ENCODE peak calls at places on chromosomes 12 and 14, in nine cellular contexts. V, I, Q, O, R, L, E, F and B are unnamed samples.

GRCh38 chr12:98154850-98155249 is 360.5 kb upstream of the TMPO start:
- DNase-seq in V (no peak), I (no peak), Q (peak; percentile 38), O (peak; percentile 33), R (peak; percentile 49), L (no peak), E (no peak), F (peak; percentile 9), B (peak; percentile 54)

GRCh38 chr12:116376354-116377193 is 99.1 kb upstream of the MED13L start:
- DNase-seq in V (no peak), I (no peak), Q (no peak), O (peak; percentile 96), R (no peak), L (no peak), E (no peak), F (no peak), B (peak; percentile 85)

GRCh38 chr12:92432724-92433281 is 270.0 kb upstream of the PLEKHG7 start:
- DNase-seq in V (no peak), I (no peak), Q (no peak), O (no peak), R (no peak), L (no peak), E (no peak), F (no peak), B (no peak)

GRCh38 chr14:101972126-101972785 is 7.9 kb downstream of the DYNC1H1 start:
- DNase-seq in V (no peak), I (peak; percentile 77), Q (no peak), O (peak; percentile 100), R (no peak), L (no peak), E (peak; percentile 91), F (peak; percentile 90), B (peak; percentile 99)

GRCh38 chr14:72683787-72684186 is 210.1 kb downstream of the DPF3 start:
- DNase-seq in V (no peak), I (no peak), Q (no peak), O (no peak), R (no peak), L (no peak), E (no peak), F (no peak), B (no peak)

GRCh38 chr12:110577717-110578521 is 5.2 kb downstream of the PPTC7 start:
- DNase-seq in V (no peak), I (no peak), Q (no peak), O (peak; percentile 99), R (no peak), L (no peak), E (no peak), F (no peak), B (peak; percentile 93)

GRCh38 chr12:4383304-4383865 is 3.9 kb upstream of the FGF23 start:
- DNase-seq in V (no peak), I (no peak), Q (peak; percentile 71), O (no peak), R (peak; percentile 27), L (no peak), E (no peak), F (peak; percentile 21), B (peak; percentile 8)

GRCh38 chr14:51547260-51547659 is 104.5 kb upstream of the FRMD6 start:
- DNase-seq in V (no peak), I (no peak), Q (peak; percentile 4), O (peak; percentile 99), R (no peak), L (no peak), E (peak; percentile 76), F (no peak), B (peak; percentile 99)

GRCh38 chr12:63991036-63991547 is 146.6 kb downstream of the SRGAP1 start:
- DNase-seq in V (no peak), I (no peak), Q (no peak), O (no peak), R (no peak), L (no peak), E (no peak), F (no peak), B (no peak)

GRCh38 chr12:111448266-111448830 is 42.6 kb downstream of the SH2B3 start:
- DNase-seq in V (no peak), I (no peak), Q (no peak), O (no peak), R (no peak), L (no peak), E (peak; percentile 13), F (no peak), B (no peak)

GRCh38 chr12:2845280-2845679 is 10.4 kb upstream of the NRIP2 start:
- DNase-seq in V (no peak), I (peak; percentile 28), Q (no peak), O (no peak), R (peak; percentile 51), L (no peak), E (peak; percentile 36), F (no peak), B (no peak)

DNA sequence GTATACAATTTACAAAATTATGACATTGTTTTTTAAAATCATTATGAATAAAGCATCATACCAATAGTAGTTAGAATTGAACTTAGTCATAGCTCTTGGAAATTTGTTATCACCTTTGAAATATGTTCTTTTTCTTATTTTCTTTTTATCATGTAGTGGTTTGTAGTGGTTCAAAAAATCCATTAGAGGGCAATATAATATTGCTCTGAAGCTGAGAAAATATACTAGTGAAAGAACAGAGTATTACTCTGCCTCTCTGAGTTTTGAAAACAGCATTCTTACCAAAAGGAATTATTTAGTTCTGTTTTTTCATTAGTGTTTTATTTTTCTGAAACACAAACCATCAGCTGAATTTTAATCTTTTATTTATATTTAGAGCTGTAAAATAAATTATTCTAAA is 76.2 kb downstream of the PDZRN4 start:
- DNase-seq in V (no peak), I (no peak), Q (peak; percentile 11), O (peak; percentile 35), R (no peak), L (no peak), E (no peak), F (peak; percentile 3), B (no peak)
- TF ChIP-seq CTCF in V (peak; percentile 6), I (peak; percentile 57), Q (peak; percentile 38), O (peak; percentile 68), R (no peak), L (no peak), E (peak; percentile 4), F (no peak), B (peak; percentile 32)

GRCh38 chr14:74456684-74457083 is 30.7 kb upstream of the SYNDIG1L start:
- DNase-seq in V (no peak), I (no peak), Q (no peak), O (no peak), R (no peak), L (no peak), E (no peak), F (no peak), B (no peak)

GRCh38 chr14:74457511-74457910 is 31.5 kb upstream of the SYNDIG1L start:
- DNase-seq in V (no peak), I (no peak), Q (no peak), O (no peak), R (no peak), L (no peak), E (no peak), F (no peak), B (no peak)

GRCh38 chr14:74459981-74460380 is 33.1 kb downstream of the NPC2 start:
- DNase-seq in V (no peak), I (no peak), Q (no peak), O (no peak), R (no peak), L (no peak), E (no peak), F (no peak), B (no peak)

GRCh38 chr14:74462993-74463392 is 30.1 kb downstream of the NPC2 start:
- DNase-seq in V (no peak), I (no peak), Q (no peak), O (no peak), R (no peak), L (no peak), E (no peak), F (no peak), B (no peak)

DNA sequence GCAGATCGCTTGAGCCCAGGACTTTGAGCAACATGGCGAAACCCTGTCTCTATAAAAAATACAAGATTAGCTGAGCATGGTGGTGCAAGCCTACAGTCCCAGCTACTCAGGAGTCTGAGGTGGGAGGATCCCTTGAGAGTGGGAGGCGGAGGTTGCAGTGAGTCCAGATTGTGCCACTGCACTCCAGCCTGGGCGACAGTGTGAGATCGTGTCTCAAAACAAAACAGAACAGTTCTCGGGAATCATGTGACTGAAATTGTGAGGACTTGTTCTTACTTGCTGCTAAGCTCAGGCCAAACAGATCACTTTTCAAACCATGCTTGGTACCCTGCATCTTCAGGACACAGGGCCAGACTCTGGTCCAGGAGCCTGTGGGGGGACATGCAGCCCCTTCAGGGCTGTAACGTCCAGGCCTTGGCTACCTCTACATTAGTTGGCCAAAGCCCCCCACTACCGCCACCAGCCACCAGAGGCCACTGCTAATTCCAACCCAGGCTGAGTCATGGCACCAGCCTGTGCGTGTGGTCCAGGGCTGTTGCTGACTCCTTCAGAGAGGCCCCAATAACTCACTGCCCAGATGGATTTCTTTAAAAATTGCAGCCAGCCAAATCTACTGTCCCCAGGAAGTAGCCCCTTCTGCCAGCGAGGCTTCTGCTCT is 33.4 kb upstream of the SYNDIG1L start:
- DNase-seq in V (no peak), I (no peak), Q (peak; percentile 47), O (peak; percentile 63), R (peak; percentile 49), L (no peak), E (no peak), F (peak; percentile 24), B (peak; percentile 58)
- TF ChIP-seq CTCF in V (no peak), I (peak; percentile 60), Q (peak; percentile 78), O (peak; percentile 73), R (peak; percentile 54), L (no peak), E (peak; percentile 15), F (peak; percentile 62), B (peak; percentile 38)

GRCh38 chr12:48954781-48955501 is 2.3 kb downstream of the ARF3 start:
- DNase-seq in V (no peak), I (no peak), Q (no peak), O (no peak), R (no peak), L (no peak), E (no peak), F (no peak), B (no peak)

GRCh38 chr12:48954061-48954460 is 3.2 kb downstream of the ARF3 start:
- DNase-seq in V (no peak), I (no peak), Q (no peak), O (no peak), R (no peak), L (no peak), E (no peak), F (no peak), B (no peak)

GRCh38 chr12:48958049-48958388 is 732 bp upstream of the ARF3 start:
- DNase-seq in V (no peak), I (no peak), Q (no peak), O (no peak), R (no peak), L (no peak), E (no peak), F (no peak), B (no peak)

GRCh38 chr12:48957141-48958048 is at the start of gene ARF3:
- DNase-seq in V (peak; percentile 86), I (peak; percentile 95), Q (peak; percentile 98), O (peak; percentile 96), R (peak; percentile 96), L (peak; percentile 88), E (peak; percentile 92), F (peak; percentile 84), B (peak; percentile 92)

GRCh38 chr12:48956279-48957140 is 777 bp downstream of the ARF3 start:
- DNase-seq in V (no peak), I (peak; percentile 85), Q (peak; percentile 95), O (peak; percentile 95), R (peak; percentile 80), L (no peak), E (peak; percentile 83), F (peak; percentile 68), B (peak; percentile 98)
- TF ChIP-seq CTCF in V (no peak), I (no peak), Q (no peak), O (no peak), R (no peak), L (no peak), E (no peak), F (no peak), B (no peak)

GRCh38 chr12:33628087-33628486 is 188.5 kb upstream of the SYT10 start:
- DNase-seq in V (no peak), I (no peak), Q (no peak), O (peak; percentile 26), R (no peak), L (no peak), E (no peak), F (no peak), B (peak; percentile 6)
- TF ChIP-seq CTCF in V (no peak), I (no peak), Q (no peak), O (peak; percentile 57), R (no peak), L (no peak), E (no peak), F (no peak), B (no peak)